ENCODE peak calls at places on chromosomes 3 and 15, in five cellular contexts. S is A673, C is heart left ventricle, M is psoas muscle, V is GM12865. G is an unnamed sample.
A peak's percentile ranks its signal among the peaks of the same experiment; 100 is the strongest.

GRCh38 chr3:38276917-38277630 is 5.0 kb upstream of the SLC22A14 start:
- DNase-seq in M (no peak), V (no peak), S (no peak), C (no peak), G (no peak)

GRCh38 chr3:194137314-194138097 is 1.6 kb downstream of the HES1 start:
- DNase-seq in M (peak; percentile 89), V (peak; percentile 82), C (peak; percentile 82), S (peak; percentile 74), G (no peak)

GRCh38 chr15:24944939-24945338 is 9.8 kb upstream of the SNRPN start:
- DNase-seq in C (no peak), S (no peak), M (no peak), V (no peak), G (no peak)

GRCh38 chr15:85559530-85559929 is 179.1 kb downstream of the AKAP13 start:
- DNase-seq in S (no peak), C (no peak), V (no peak), M (no peak), G (no peak)

GRCh38 chr3:101695779-101696372 is 9.4 kb upstream of the RPL24 start:
- DNase-seq in S (peak; percentile 85), V (peak; percentile 77), C (no peak), M (no peak), G (peak; percentile 71)

GRCh38 chr3:79810101-79810500 is 42.3 kb upstream of the ROBO1 start:
- DNase-seq in C (no peak), V (no peak), M (no peak), S (no peak), G (no peak)

GRCh38 chr15:97014001-97014400 is 683.5 kb downstream of the NR2F2 start:
- DNase-seq in S (no peak), V (no peak), C (no peak), M (no peak), G (no peak)

GRCh38 chr3:16820485-16820884 is 64.3 kb upstream of the PLCL2 start:
- DNase-seq in M (no peak), C (no peak), V (peak; percentile 35), S (no peak), G (no peak)

GRCh38 chr3:20648921-20649381 is 462.9 kb upstream of the SGO1 start:
- DNase-seq in V (no peak), C (no peak), M (no peak), S (no peak), G (no peak)

GRCh38 chr3:80677796-80678195 is 910.0 kb upstream of the ROBO1 start:
- DNase-seq in C (no peak), V (no peak), M (no peak), S (peak; percentile 82), G (no peak)

GRCh38 chr15:51864408-51865056 is 35.1 kb downstream of the TMOD3 start:
- DNase-seq in M (no peak), S (no peak), C (no peak), V (no peak), G (no peak)

GRCh38 chr15:70245932-70246622 is 148.4 kb upstream of the TLE3 start:
- DNase-seq in C (peak; percentile 55), S (no peak), V (peak; percentile 70), M (no peak), G (no peak)

GRCh38 chr3:139655880-139656279 is 21.9 kb downstream of the NMNAT3 start:
- DNase-seq in S (no peak), C (peak; percentile 37), V (no peak), M (no peak), G (no peak)

GRCh38 chr3:119676020-119676419 is 1.2 kb downstream of the COX17 start:
- DNase-seq in S (no peak), V (no peak), M (no peak), C (no peak), G (no peak)

GRCh38 chr3:188286087-188286513 is 132.1 kb downstream of the LPP start:
- DNase-seq in V (no peak), S (no peak), C (peak; percentile 42), M (peak; percentile 79), G (no peak)

GRCh38 chr3:76400141-76400540 is 614.8 kb upstream of the ZNF717 start:
- DNase-seq in M (no peak), C (no peak), S (no peak), V (no peak), G (no peak)

GRCh38 chr3:100213891-100214573 is 46.8 kb upstream of the TBC1D23 start:
- DNase-seq in C (no peak), V (no peak), M (no peak), S (no peak), G (no peak)

GRCh38 chr3:123338021-123338619 is 110.8 kb downstream of the ADCY5 start:
- DNase-seq in M (peak; percentile 24), V (no peak), C (peak; percentile 40), S (no peak), G (no peak)

GRCh38 chr3:151430821-151431484 is 29.9 kb downstream of the IGSF10 start:
- DNase-seq in C (no peak), M (no peak), V (peak; percentile 36), S (no peak), G (no peak)

DNA sequence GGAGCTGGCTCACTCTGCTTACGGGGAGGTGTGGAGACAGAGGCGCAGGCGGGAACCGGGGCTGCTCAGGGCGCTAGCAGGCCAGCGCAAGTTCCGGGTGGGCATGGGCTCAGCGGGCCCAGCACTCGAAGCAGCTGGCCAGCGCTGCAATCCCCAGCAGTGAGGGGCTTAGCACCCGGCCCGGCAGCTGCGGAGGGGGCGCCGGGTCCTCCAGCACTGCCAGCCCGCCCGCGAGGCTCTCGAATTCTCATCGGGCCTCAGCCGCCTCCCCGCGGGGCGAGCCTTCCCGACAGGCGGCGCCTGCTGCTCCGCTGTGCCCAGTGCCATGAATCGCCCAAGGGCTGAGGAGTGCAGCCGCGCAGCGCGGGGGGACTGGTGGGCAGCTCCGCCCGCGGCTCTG is 78.6 kb upstream of the MITF start:
- DNase-seq in C (no peak), M (no peak), V (no peak), S (no peak), G (no peak)
- H3K4me3 ChIP-seq in C (no peak overlapping the region), M (no peak overlapping the region), V (no peak overlapping the region), S (no peak overlapping the region), G (no peak overlapping the region)

GRCh38 chr3:136838641-136839555 is 20.0 kb downstream of the SLC35G2 start:
- DNase-seq in C (no peak), S (peak; percentile 96), V (no peak), M (no peak), G (peak; percentile 55)
- H3K4me3 ChIP-seq in C (no peak overlapping the region), S (peak overlapping the region; percentile 5), V (no peak overlapping the region), M (no peak overlapping the region), G (no peak overlapping the region)

GRCh38 chr3:179655236-179655635 is 2.4 kb downstream of the USP13 start:
- DNase-seq in C (no peak), V (no peak), S (no peak), M (no peak), G (no peak)
- H3K4me3 ChIP-seq in C (peak overlapping the region; percentile 92), V (no peak overlapping the region), S (peak overlapping the region; percentile 94), M (peak overlapping the region; percentile 91), G (no peak overlapping the region)

DNA sequence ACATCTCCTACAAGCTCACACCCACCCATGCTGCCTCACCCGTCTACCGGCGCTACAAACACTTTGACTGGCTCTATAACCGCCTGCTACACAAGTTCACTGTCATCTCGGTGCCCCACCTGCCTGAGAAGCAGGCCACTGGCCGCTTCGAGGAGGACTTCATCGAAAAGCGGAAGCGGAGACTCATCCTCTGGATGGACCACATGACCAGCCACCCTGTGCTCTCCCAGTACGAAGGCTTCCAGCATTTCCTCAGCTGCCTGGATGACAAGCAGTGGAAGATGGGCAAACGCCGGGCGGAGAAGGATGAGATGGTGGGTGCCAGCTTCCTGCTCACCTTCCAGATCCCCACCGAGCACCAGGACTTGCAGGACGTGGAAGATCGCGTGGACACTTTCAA is 2.1 kb downstream of the SNX33 start:
- DNase-seq in V (no peak), S (no peak), M (no peak), C (no peak), G (no peak)
- H3K4me3 ChIP-seq in V (no peak overlapping the region), S (no peak overlapping the region), M (peak overlapping the region; percentile 93), C (peak overlapping the region; percentile 97), G (no peak overlapping the region)

G was measured in Jurkat, Clone E6-1.